ENCODE peak calls at places on chromosome 21, in six cellular contexts. J, M, H, T, B and D are unnamed samples.

GRCh38 chr21:30839304-30839703 is 9.7 kb upstream of the KRTAP7-1 start:
- DNase-seq in J (peak; percentile 18), M (peak; percentile 1), H (no peak), T (no peak), B (peak; percentile 60), D (no peak)

GRCh38 chr21:38853421-38853919 is 47.7 kb downstream of the ETS2 start:
- DNase-seq in J (peak; percentile 15), M (peak; percentile 87), H (peak; percentile 82), T (peak; percentile 34), B (peak; percentile 26), D (peak; percentile 96)

GRCh38 chr21:29005696-29006095 is 13.0 kb upstream of the LTN1 start:
- DNase-seq in J (no peak), M (peak; percentile 10), H (no peak), T (no peak), B (no peak), D (no peak)

GRCh38 chr21:39575778-39576177 is 37.0 kb upstream of the B3GALT5 start:
- DNase-seq in J (no peak), M (no peak), H (no peak), T (no peak), B (no peak), D (no peak)

GRCh38 chr21:25462517-25462971 is 144.7 kb downstream of the MRPL39 start:
- DNase-seq in J (no peak), M (no peak), H (no peak), T (no peak), B (no peak), D (no peak)

GRCh38 chr21:23612210-23612609 is 1995.1 kb downstream of the MRPL39 start:
- DNase-seq in J (no peak), M (no peak), H (no peak), T (no peak), B (no peak), D (no peak)

GRCh38 chr21:39109596-39110210 is 73.5 kb downstream of the PSMG1 start:
- DNase-seq in J (no peak), M (no peak), H (no peak), T (no peak), B (no peak), D (no peak)

GRCh38 chr21:16427587-16428087 is 697.9 kb downstream of the USP25 start:
- DNase-seq in J (no peak), M (no peak), H (no peak), T (no peak), B (no peak), D (no peak)

GRCh38 chr21:16620921-16621320 is 891.1 kb downstream of the USP25 start:
- DNase-seq in J (no peak), M (no peak), H (no peak), T (no peak), B (no peak), D (no peak)

GRCh38 chr21:26679299-26679698 is 106.2 kb upstream of the CYYR1 start:
- DNase-seq in J (no peak), M (no peak), H (no peak), T (no peak), B (no peak), D (no peak)

GRCh38 chr21:18477059-18477458 is 73.5 kb upstream of the TMPRSS15 start:
- DNase-seq in J (no peak), M (no peak), H (no peak), T (no peak), B (no peak), D (no peak)

GRCh38 chr21:32140212-32141008 is 138.4 kb downstream of the MIS18A start:
- DNase-seq in J (no peak), M (no peak), H (no peak), T (no peak), B (no peak), D (no peak)

GRCh38 chr21:20353351-20353750 is 644.9 kb upstream of the NCAM2 start:
- DNase-seq in J (no peak), M (no peak), H (no peak), T (no peak), B (no peak), D (no peak)

GRCh38 chr21:28142692-28143091 is 850.0 kb downstream of the LTN1 start:
- DNase-seq in J (no peak), M (peak; percentile 49), H (peak; percentile 68), T (no peak), B (no peak), D (peak; percentile 29)

GRCh38 chr21:8993943-8994639 is 1527.3 kb upstream of the TPTE start:
- DNase-seq in J (no peak), M (no peak), H (no peak), T (no peak), B (no peak), D (no peak)

GRCh38 chr21:35258521-35258920 is 209.4 kb upstream of the RUNX1 start:
- DNase-seq in J (no peak), M (no peak), H (no peak), T (no peak), B (no peak), D (no peak)

GRCh38 chr21:14541840-14542495 is 4.1 kb downstream of the SAMSN1 start:
- DNase-seq in J (no peak), M (peak; percentile 36), H (no peak), T (no peak), B (no peak), D (no peak)

GRCh38 chr21:14547834-14548513 is 1.9 kb upstream of the SAMSN1 start:
- DNase-seq in J (no peak), M (no peak), H (no peak), T (no peak), B (no peak), D (no peak)

GRCh38 chr21:14545906-14546480 is at the start of gene SAMSN1:
- DNase-seq in J (no peak), M (peak; percentile 35), H (no peak), T (no peak), B (no peak), D (no peak)

GRCh38 chr21:14542638-14543037 is 3.5 kb downstream of the SAMSN1 start:
- DNase-seq in J (no peak), M (no peak), H (no peak), T (no peak), B (no peak), D (no peak)

GRCh38 chr21:14543983-14544382 is 2.1 kb downstream of the SAMSN1 start:
- DNase-seq in J (no peak), M (no peak), H (no peak), T (no peak), B (no peak), D (no peak)
- H3K4me3 ChIP-seq in J (peak overlapping the region; percentile 2), M (no peak overlapping the region), H (no peak overlapping the region), T (no peak overlapping the region), B (no peak overlapping the region), D (no peak overlapping the region)

GRCh38 chr21:41620541-41620940 is 112.6 kb upstream of the TMPRSS2 start:
- DNase-seq in J (no peak), M (no peak), H (no peak), T (no peak), B (no peak), D (no peak)
- H3K4me3 ChIP-seq in J (no peak overlapping the region), M (no peak overlapping the region), H (no peak overlapping the region), T (no peak overlapping the region), B (no peak overlapping the region), D (no peak overlapping the region)

GRCh38 chr21:33286600-33287456 is 20.7 kb downstream of the IL10RB start:
- DNase-seq in J (peak; percentile 62), M (peak; percentile 87), H (no peak), T (peak; percentile 33), B (no peak), D (peak; percentile 40)
- H3K4me3 ChIP-seq in J (no peak overlapping the region), M (no peak overlapping the region), H (no peak overlapping the region), T (no peak overlapping the region), B (no peak overlapping the region), D (no peak overlapping the region)

GRCh38 chr21:34129971-34130597 is 56.7 kb downstream of the MRPS6 start:
- DNase-seq in J (no peak), M (peak; percentile 14), H (no peak), T (no peak), B (no peak), D (no peak)
- H3K4me3 ChIP-seq in J (no peak overlapping the region), M (no peak overlapping the region), H (peak overlapping the region; percentile 47), T (no peak overlapping the region), B (no peak overlapping the region), D (no peak overlapping the region)

GRCh38 chr21:36297938-36298572 is 21.9 kb upstream of the MORC3 start:
- DNase-seq in J (peak; percentile 91), M (no peak), H (no peak), T (no peak), B (peak; percentile 52), D (no peak)
- H3K4me3 ChIP-seq in J (peak overlapping the region; percentile 6), M (no peak overlapping the region), H (no peak overlapping the region), T (no peak overlapping the region), B (no peak overlapping the region), D (no peak overlapping the region)

GRCh38 chr21:45735259-45736000 is 91.9 kb downstream of the PCBP3 start:
- DNase-seq in J (no peak), M (no peak), H (no peak), T (no peak), B (no peak), D (no peak)

GRCh38 chr21:45739218-45740087 is 95.9 kb downstream of the PCBP3 start:
- DNase-seq in J (no peak), M (no peak), H (no peak), T (no peak), B (no peak), D (no peak)

GRCh38 chr21:45737485-45738166 is 94.1 kb downstream of the PCBP3 start:
- DNase-seq in J (no peak), M (no peak), H (no peak), T (no peak), B (no peak), D (no peak)

GRCh38 chr21:45736705-45737484 is 93.4 kb downstream of the PCBP3 start:
- DNase-seq in J (no peak), M (no peak), H (no peak), T (no peak), B (no peak), D (no peak)

GRCh38 chr21:45736042-45736704 is 92.6 kb downstream of the PCBP3 start:
- DNase-seq in J (no peak), M (peak; percentile 11), H (no peak), T (no peak), B (no peak), D (no peak)
- H3K4me3 ChIP-seq in J (no peak overlapping the region), M (no peak overlapping the region), H (no peak overlapping the region), T (no peak overlapping the region), B (no peak overlapping the region), D (no peak overlapping the region)

GRCh38 chr21:42924433-42924751 is 1.0 kb downstream of the ERVH48-1 start:
- DNase-seq in J (no peak), M (no peak), H (no peak), T (no peak), B (no peak), D (no peak)

GRCh38 chr21:42922918-42923317 is 2.5 kb downstream of the ERVH48-1 start:
- DNase-seq in J (no peak), M (no peak), H (no peak), T (no peak), B (no peak), D (no peak)

GRCh38 chr21:42925114-42925907 is at the start of gene ERVH48-1:
- DNase-seq in J (no peak), M (peak; percentile 35), H (no peak), T (no peak), B (peak; percentile 74), D (no peak)

GRCh38 chr21:42921912-42922311 is 3.5 kb downstream of the ERVH48-1 start:
- DNase-seq in J (no peak), M (no peak), H (no peak), T (no peak), B (no peak), D (no peak)

GRCh38 chr21:42923553-42924432 is 1.6 kb downstream of the ERVH48-1 start:
- DNase-seq in J (peak; percentile 87), M (peak; percentile 91), H (peak; percentile 77), T (peak; percentile 75), B (peak; percentile 87), D (peak; percentile 53)
- H3K4me3 ChIP-seq in J (no peak overlapping the region), M (no peak overlapping the region), H (no peak overlapping the region), T (no peak overlapping the region), B (peak overlapping the region; percentile 28), D (no peak overlapping the region)